ENCODE peak calls at places on chromosomes 7 and 10, in nine cellular contexts. M, T, O, G, E, P, C, A and V are unnamed samples.

GRCh38 chr7:154775681-154776080 is 227.2 kb downstream of the PAXIP1 start:
- DNase-seq in O (no peak), G (no peak), T (no peak), P (no peak), A (no peak), E (no peak), C (no peak), M (no peak), V (no peak)

GRCh38 chr10:43222296-43222695 is 44.6 kb downstream of the RASGEF1A start:
- DNase-seq in C (no peak), M (no peak), O (peak; percentile 2), T (no peak), P (peak; percentile 37), G (no peak), E (no peak), A (no peak), V (no peak)

GRCh38 chr10:117541405-117541908 is 1.1 kb upstream of the EMX2 start:
- DNase-seq in C (no peak), P (no peak), T (no peak), M (peak; percentile 99), G (no peak), E (peak; percentile 67), O (no peak), A (no peak), V (no peak)

GRCh38 chr7:95102662-95103061 is 195.3 kb downstream of the PPP1R9A start:
- DNase-seq in G (no peak), A (no peak), E (no peak), T (no peak), O (no peak), M (peak; percentile 17), P (no peak), C (no peak), V (no peak)

GRCh38 chr7:89780291-89780690 is 374.0 kb upstream of the STEAP1 start:
- DNase-seq in O (no peak), G (no peak), M (no peak), C (no peak), E (no peak), T (no peak), A (no peak), P (no peak), V (no peak)

GRCh38 chr10:29982997-29983648 is 76.3 kb downstream of the JCAD start:
- DNase-seq in T (no peak), A (no peak), P (no peak), E (no peak), M (no peak), G (no peak), O (no peak), C (no peak), V (no peak)

GRCh38 chr7:130178251-130178650 is 27.0 kb downstream of the TMEM209 start:
- DNase-seq in M (no peak), A (no peak), C (no peak), G (no peak), T (no peak), E (no peak), O (no peak), P (no peak), V (no peak)

GRCh38 chr7:155885162-155886160 is 73.2 kb upstream of the SHH start:
- DNase-seq in M (peak; percentile 34), T (no peak), P (no peak), C (peak; percentile 55), G (no peak), O (no peak), A (no peak), E (peak; percentile 5), V (peak; percentile 63)

GRCh38 chr10:45464958-45465567 is 91.0 kb downstream of the ALOX5 start:
- DNase-seq in O (peak; percentile 88), M (peak; percentile 83), A (no peak), C (peak; percentile 40), G (peak; percentile 61), P (peak; percentile 86), E (peak; percentile 37), T (no peak), V (peak; percentile 87)

GRCh38 chr7:148503900-148504487 is 86.6 kb upstream of the C7orf33 start:
- DNase-seq in C (peak; percentile 24), G (peak; percentile 21), E (peak; percentile 23), P (no peak), A (no peak), M (peak; percentile 56), T (no peak), O (no peak), V (peak; percentile 42)

GRCh38 chr10:48253970-48254657 is 20.4 kb downstream of the FRMPD2 start:
- DNase-seq in T (peak; percentile 73), P (no peak), E (no peak), M (peak; percentile 52), O (no peak), A (no peak), C (peak; percentile 93), G (peak; percentile 27), V (no peak)

GRCh38 chr10:133335238-133336122 is 1.2 kb downstream of the CALY start:
- DNase-seq in G (peak; percentile 47), E (no peak), O (peak; percentile 84), A (no peak), T (no peak), M (peak; percentile 77), C (peak; percentile 41), P (no peak), V (peak; percentile 82)

GRCh38 chr10:3803295-3803883 is 18.4 kb upstream of the KLF6 start:
- DNase-seq in G (peak; percentile 43), O (peak; percentile 66), P (no peak), E (no peak), T (no peak), M (peak; percentile 88), C (no peak), A (no peak), V (peak; percentile 71)

GRCh38 chr7:3493499-3493898 is 192.4 kb downstream of the SDK1 start:
- DNase-seq in T (no peak), M (peak; percentile 4), C (peak; percentile 27), G (peak; percentile 73), P (no peak), E (peak; percentile 5), A (no peak), O (no peak), V (peak; percentile 21)

GRCh38 chr10:124628676-124629021 is 115.5 kb downstream of the FAM53B start:
- DNase-seq in C (no peak), A (no peak), T (no peak), E (no peak), G (no peak), P (no peak), O (no peak), M (no peak), V (no peak)

GRCh38 chr10:59098811-59099452 is 77.5 kb upstream of the PHYHIPL start:
- DNase-seq in M (peak; percentile 63), A (no peak), G (peak; percentile 33), O (no peak), C (peak; percentile 51), E (peak; percentile 63), T (peak; percentile 21), P (no peak), V (peak; percentile 35)

GRCh38 chr10:80158598-80159127 is 26.1 kb downstream of the PLAC9 start:
- DNase-seq in P (peak; percentile 89), G (peak; percentile 95), A (no peak), T (peak; percentile 97), O (no peak), C (peak; percentile 99), E (peak; percentile 99), M (peak; percentile 96), V (peak; percentile 89)

GRCh38 chr7:105711726-105712402 is 130.6 kb upstream of the EFCAB10 start:
- DNase-seq in O (no peak), G (no peak), M (no peak), C (no peak), E (no peak), T (no peak), P (no peak), A (no peak), V (no peak)

GRCh38 chr7:95960706-95961244 is 188.4 kb downstream of the DYNC1I1 start:
- DNase-seq in A (no peak), P (no peak), O (no peak), C (no peak), M (no peak), E (no peak), G (no peak), T (no peak), V (no peak)

GRCh38 chr7:2479276-2480070 is 3.3 kb upstream of the GRIFIN start:
- DNase-seq in M (no peak), G (no peak), P (no peak), T (no peak), A (no peak), E (no peak), C (no peak), O (no peak), V (no peak)

GRCh38 chr10:111379521-111379920 is 302.7 kb downstream of the ADRA2A start:
- DNase-seq in O (no peak), C (no peak), A (no peak), E (no peak), M (no peak), G (no peak), P (no peak), T (no peak), V (no peak)

GRCh38 chr7:83852136-83852535 is 203.2 kb upstream of the SEMA3E start:
- DNase-seq in E (no peak), A (no peak), O (no peak), G (no peak), C (no peak), M (no peak), T (no peak), P (no peak), V (peak; percentile 23)

GRCh38 chr10:1199897-1200721 is 143.9 kb downstream of the WDR37 start:
- DNase-seq in T (no peak), E (no peak), M (no peak), G (no peak), C (no peak), O (no peak), P (no peak), A (no peak), V (no peak)

GRCh38 chr7:101501351-101501750 is 127.7 kb downstream of the MYL10 start:
- DNase-seq in P (no peak), M (no peak), O (no peak), G (no peak), E (no peak), C (no peak), A (no peak), T (no peak), V (no peak)

GRCh38 chr10:62772186-62772950 is 32.2 kb upstream of the ADO start:
- DNase-seq in P (no peak), C (no peak), G (no peak), M (peak; percentile 34), T (no peak), E (no peak), O (no peak), A (no peak), V (no peak)

GRCh38 chr7:98266840-98267239 is 14.6 kb upstream of the BRI3 start:
- DNase-seq in E (peak; percentile 14), T (no peak), G (no peak), P (no peak), M (peak; percentile 69), C (no peak), A (no peak), O (no peak), V (no peak)

GRCh38 chr10:35040761-35041501 is 49.2 kb downstream of the CUL2 start:
- DNase-seq in M (peak; percentile 75), O (no peak), T (peak; percentile 33), A (no peak), C (peak; percentile 40), E (peak; percentile 48), P (no peak), G (peak; percentile 66), V (no peak)

GRCh38 chr7:112566392-112567324 is 85.9 kb downstream of the LSMEM1 start:
- DNase-seq in C (no peak), M (no peak), P (no peak), T (no peak), A (no peak), O (no peak), G (no peak), E (no peak), V (no peak)

GRCh38 chr10:70296406-70296899 is 12.6 kb upstream of the NPFFR1 start:
- DNase-seq in M (peak; percentile 98), T (peak; percentile 56), G (peak; percentile 95), C (peak; percentile 62), O (no peak), E (peak; percentile 90), A (no peak), P (peak; percentile 92), V (peak; percentile 48)

GRCh38 chr10:69644658-69645295 is 14.7 kb downstream of the FAM241B start:
- DNase-seq in P (no peak), T (no peak), E (peak; percentile 22), M (peak; percentile 74), C (peak; percentile 24), A (peak; percentile 64), G (peak; percentile 49), O (peak; percentile 63), V (peak; percentile 83)

GRCh38 chr7:141320287-141320686 is 230.9 kb upstream of the AGK start:
- DNase-seq in C (no peak), E (no peak), M (no peak), G (peak; percentile 23), T (no peak), O (no peak), P (no peak), A (no peak), V (peak; percentile 16)